ENCODE peak calls at places on chromosomes 1 and 21, in five cellular contexts. E, T, W, L and X are unnamed samples. For H3K4me1, the result is how much of the 10 kb centered on the place peaks cover.

GRCh38 chr1:198132060-198132781 is 24.6 kb upstream of the NEK7 start:
- DNase-seq in E (no peak), T (no peak), W (no peak), L (no peak), X (no peak)

GRCh38 chr21:39852726-39853510 is 14.3 kb upstream of the PCP4 start:
- DNase-seq in E (no peak), T (no peak), W (no peak), L (no peak), X (no peak)

GRCh38 chr1:239112536-239112935 is 273.8 kb upstream of the CHRM3 start:
- DNase-seq in E (no peak), T (no peak), W (no peak), L (no peak), X (no peak)

GRCh38 chr21:31537872-31538576 is 121.5 kb upstream of the SOD1 start:
- DNase-seq in E (no peak), T (no peak), W (no peak), L (no peak), X (no peak)

GRCh38 chr1:244049969-244050834 is 881 bp upstream of the ZBTB18 start:
- DNase-seq in E (peak), T (peak), W (peak), L (no peak), X (peak)

GRCh38 chr1:174209347-174210187 is 50.2 kb downstream of the RABGAP1L start:
- DNase-seq in E (no peak), T (no peak), W (no peak), L (no peak), X (no peak)

GRCh38 chr21:33434770-33435360 is 31.7 kb downstream of the IFNGR2 start:
- DNase-seq in E (no peak), T (peak), W (peak), L (peak), X (no peak)

GRCh38 chr1:162987866-162988265 is 81.3 kb upstream of the RGS4 start:
- DNase-seq in E (no peak), T (peak), W (peak), L (no peak), X (no peak)

GRCh38 chr1:202074985-202075773 is 47.5 kb upstream of the GPR37L1 start:
- DNase-seq in E (no peak), T (no peak), W (no peak), L (no peak), X (no peak)

GRCh38 chr1:151108331-151108730 is 37.8 kb downstream of the GABPB2 start:
- DNase-seq in E (no peak), T (no peak), W (no peak), L (no peak), X (no peak)

GRCh38 chr1:170776147-170776734 is 112.3 kb downstream of the PRRX1 start:
- DNase-seq in E (no peak), T (peak), W (no peak), L (no peak), X (no peak)

GRCh38 chr1:176032040-176032645 is 174.9 kb downstream of the COP1 start:
- DNase-seq in E (no peak), T (no peak), W (no peak), L (no peak), X (no peak)

GRCh38 chr1:98126740-98127139 is 205.9 kb upstream of the DPYD start:
- DNase-seq in E (no peak), T (no peak), W (no peak), L (no peak), X (no peak)

GRCh38 chr1:84442256-84442655 is 36.8 kb upstream of the RPF1 start:
- DNase-seq in E (peak), T (peak), W (no peak), L (peak), X (no peak)

GRCh38 chr1:105838071-105838470 is 1218.4 kb upstream of the PRMT6 start:
- DNase-seq in E (no peak), T (no peak), W (no peak), L (no peak), X (no peak)

GRCh38 chr1:200891774-200892157 is 2.9 kb upstream of the INAVA start:
- DNase-seq in E (no peak), T (no peak), W (no peak), L (no peak), X (peak)

GRCh38 chr21:31556662-31557061 is 102.8 kb upstream of the SOD1 start:
- DNase-seq in E (no peak), T (no peak), W (no peak), L (no peak), X (no peak)

GRCh38 chr21:27649746-27650145 is 682.9 kb upstream of the ADAMTS5 start:
- DNase-seq in E (no peak), T (no peak), W (no peak), L (no peak), X (no peak)

GRCh38 chr21:37704751-37705150 is 211.5 kb downstream of the KCNJ6 start:
- DNase-seq in E (no peak), T (no peak), W (no peak), L (no peak), X (no peak)

GRCh38 chr1:41447995-41448770 is 36.3 kb downstream of the EDN2 start:
- DNase-seq in E (no peak), T (peak), W (no peak), L (no peak), X (no peak)

GRCh38 chr21:16070207-16070651 is 340.4 kb downstream of the USP25 start:
- DNase-seq in E (peak), T (peak), W (no peak), L (no peak), X (no peak)

GRCh38 chr1:31624354-31625179 is 7.1 kb downstream of the HCRTR1 start:
- DNase-seq in E (no peak), T (no peak), W (no peak), L (no peak), X (no peak)

GRCh38 chr1:240691521-240692338 is 79.8 kb upstream of the GREM2 start:
- DNase-seq in E (no peak), T (peak), W (peak), L (peak), X (peak)

GRCh38 chr1:113141650-113142473 is 68.9 kb downstream of the LRIG2 start:
- DNase-seq in E (no peak), T (peak), W (no peak), L (peak), X (no peak)

GRCh38 chr21:45270306-45270821 is 17.3 kb downstream of the POFUT2 start:
- DNase-seq in E (no peak), T (no peak), W (no peak), L (no peak), X (peak)

GRCh38 chr1:108080448-108080847 is 115.5 kb upstream of the VAV3 start:
- DNase-seq in E (no peak), T (no peak), W (no peak), L (no peak), X (no peak)

GRCh38 chr1:27554293-27554692 is 49.7 kb downstream of the AHDC1 start:
- DNase-seq in E (peak), T (no peak), W (no peak), L (no peak), X (no peak)

GRCh38 chr1:31182352-31182751 is 57.3 kb downstream of the NKAIN1 start:
- DNase-seq in E (peak), T (peak), W (peak), L (peak), X (peak)

GRCh38 chr1:938088-938683 is 14.5 kb downstream of the SAMD11 start:
- DNase-seq in E (peak), T (peak), W (peak), L (peak), X (peak)

GRCh38 chr1:6904476-6905170 is 119.4 kb downstream of the CAMTA1 start:
- DNase-seq in E (no peak), T (no peak), W (no peak), L (peak), X (no peak)

GRCh38 chr21:42012344-42012743 is 2.2 kb upstream of the ZBTB21 start:
- DNase-seq in E (no peak), T (no peak), W (no peak), L (no peak), X (peak)

GRCh38 chr1:210598135-210598652 is 269.5 kb downstream of the HHAT start:
- DNase-seq in E (no peak), T (peak), W (peak), L (peak), X (peak)

GRCh38 chr1:248793592-248793991 is 32.1 kb downstream of the SH3BP5L start:
- DNase-seq in E (no peak), T (no peak), W (no peak), L (no peak), X (no peak)

GRCh38 chr1:98783821-98784220 is 122.3 kb downstream of the SNX7 start:
- DNase-seq in E (no peak), T (no peak), W (no peak), L (no peak), X (no peak)

GRCh38 chr1:43868741-43869067 is 64.9 kb upstream of the ARTN start:
- DNase-seq in E (no peak), T (peak), W (peak), L (peak), X (no peak)

GRCh38 chr1:220521755-220522154 is 6.2 kb upstream of the MARK1 start:
- DNase-seq in E (no peak), T (no peak), W (no peak), L (no peak), X (no peak)

GRCh38 chr1:86846166-86846647 is 67.7 kb downstream of the SELENOF start:
- DNase-seq in E (no peak), T (peak), W (peak), L (peak), X (no peak)

GRCh38 chr1:213972141-213972540 is 15.6 kb upstream of the PROX1 start:
- DNase-seq in E (no peak), T (no peak), W (no peak), L (no peak), X (no peak)

GRCh38 chr1:17594690-17595601 is 55.4 kb downstream of the ARHGEF10L start:
- DNase-seq in E (no peak), T (peak), W (no peak), L (peak), X (no peak)

GRCh38 chr1:234980657-234981396 is 147.8 kb downstream of the TOMM20 start:
- DNase-seq in E (no peak), T (peak), W (peak), L (peak), X (peak)

DNA sequence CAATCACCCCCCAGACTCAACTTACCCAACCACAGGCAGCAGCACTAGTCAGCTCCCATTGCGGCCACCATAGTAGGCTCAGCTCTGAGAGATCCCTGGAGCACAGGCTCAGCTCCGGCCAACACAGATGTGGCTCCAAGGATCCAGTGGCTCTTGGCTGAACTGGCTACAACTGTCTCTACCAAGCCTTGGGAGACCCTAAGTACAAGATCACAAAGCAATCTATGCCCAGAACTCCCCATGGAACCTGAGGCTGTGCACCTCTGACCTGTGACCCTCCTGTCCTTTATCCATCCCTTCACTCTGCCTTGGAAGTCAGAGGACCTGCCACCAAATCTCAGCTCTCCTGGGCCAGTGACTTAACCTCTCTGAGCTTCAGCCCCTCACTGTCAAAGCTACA is 61.8 kb upstream of the GJB5 start:
- DNase-seq in E (no peak), T (no peak), W (no peak), L (no peak), X (no peak)
- H3K4me1 ChIP-seq in E (under half), T (under half), W (under half), L (under half), X (under half)

GRCh38 chr1:95650631-95651030 is 416.6 kb downstream of the RWDD3 start:
- DNase-seq in E (no peak), T (no peak), W (no peak), L (no peak), X (no peak)

GRCh38 chr1:95657248-95657647 is 423.2 kb downstream of the RWDD3 start:
- DNase-seq in E (no peak), T (no peak), W (no peak), L (no peak), X (no peak)

GRCh38 chr1:95652423-95652958 is 418.5 kb downstream of the RWDD3 start:
- DNase-seq in E (no peak), T (no peak), W (no peak), L (no peak), X (no peak)

GRCh38 chr1:95655321-95656020 is 421.5 kb downstream of the RWDD3 start:
- DNase-seq in E (no peak), T (no peak), W (no peak), L (no peak), X (no peak)

GRCh38 chr1:95653598-95653997 is 419.6 kb downstream of the RWDD3 start:
- DNase-seq in E (no peak), T (no peak), W (no peak), L (no peak), X (no peak)
- H3K4me1 ChIP-seq in E (under half), T (under half), W (under half), L (under half), X (under half)

GRCh38 chr1:37862330-37862729 is 2.9 kb upstream of the MTF1 start:
- DNase-seq in E (no peak), T (no peak), W (no peak), L (no peak), X (no peak)

GRCh38 chr1:37858931-37859506 is 373 bp downstream of the MTF1 start:
- DNase-seq in E (no peak), T (peak), W (no peak), L (peak), X (peak)

GRCh38 chr1:37860346-37860666 is 914 bp upstream of the MTF1 start:
- DNase-seq in E (no peak), T (no peak), W (no peak), L (no peak), X (no peak)

GRCh38 chr1:37861151-37861550 is 1.8 kb upstream of the MTF1 start:
- DNase-seq in E (no peak), T (no peak), W (no peak), L (no peak), X (no peak)

GRCh38 chr1:37859507-37860345 is at the start of gene MTF1:
- DNase-seq in E (peak), T (peak), W (peak), L (peak), X (peak)
- H3K4me1 ChIP-seq in E (under half), T (under half), W (under half), L (under half), X (under half)

GRCh38 chr1:93352376-93352775 is 6.7 kb downstream of the DR1 start:
- DNase-seq in E (no peak), T (no peak), W (no peak), L (no peak), X (no peak)
- H3K4me1 ChIP-seq in E (under half), T (under half), W (half or more), L (under half), X (under half)

DNA sequence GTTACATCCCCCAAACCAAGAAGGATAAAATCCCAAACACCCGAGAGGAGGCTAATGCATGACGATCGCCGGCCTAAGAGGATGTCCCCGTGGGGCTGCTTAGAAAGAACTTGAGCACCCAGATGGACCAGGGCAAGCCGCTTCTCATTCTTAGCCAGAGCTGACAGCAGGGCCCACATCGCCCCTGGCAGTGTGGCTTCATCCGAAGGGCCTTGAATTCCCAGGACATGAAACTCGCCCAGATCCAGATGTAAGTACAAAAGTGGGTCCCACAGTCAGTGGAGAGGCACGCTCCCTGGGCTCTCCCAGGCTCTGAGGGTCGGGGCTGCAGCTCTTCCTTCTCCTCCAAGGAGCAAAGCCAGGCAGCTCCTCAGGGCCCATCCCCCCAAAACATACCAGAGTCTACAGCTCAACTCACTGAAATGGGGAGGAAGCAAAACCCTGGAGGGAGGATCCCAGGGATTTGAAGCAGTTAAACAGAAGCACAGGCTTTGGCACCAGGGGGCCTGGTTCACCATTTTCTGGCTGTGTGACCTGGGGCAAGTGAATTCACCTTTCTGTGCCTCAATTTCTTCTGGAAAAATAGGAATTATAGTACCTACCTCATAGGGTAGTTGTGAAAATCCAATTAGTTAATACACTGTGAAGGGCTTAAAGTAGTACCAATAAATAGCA is 85.6 kb downstream of the MAN1C1 start:
- DNase-seq in E (no peak), T (peak), W (no peak), L (peak), X (no peak)
- H3K4me1 ChIP-seq in E (under half), T (half or more), W (half or more), L (half or more), X (under half)

GRCh38 chr1:158103860-158104522 is 76.7 kb upstream of the CD1D start:
- DNase-seq in E (no peak), T (no peak), W (no peak), L (no peak), X (no peak)
- H3K4me1 ChIP-seq in E (under half), T (under half), W (under half), L (under half), X (under half)

GRCh38 chr1:206565973-206566372 is 46.3 kb downstream of the EIF2D start:
- DNase-seq in E (no peak), T (no peak), W (no peak), L (no peak), X (no peak)
- H3K4me1 ChIP-seq in E (under half), T (under half), W (under half), L (under half), X (under half)